ENCODE peak calls at places on chromosomes 2 and 18, in six cellular contexts. Q, F, N, S, O and L are unnamed samples.
A peak's percentile ranks its signal among the peaks of the same experiment; 100 is the strongest.

GRCh38 chr2:46984642-46985476 is 69.3 kb upstream of the MCFD2 start:
- DNase-seq in Q (no peak), F (peak; percentile 72), N (no peak), S (no peak), O (peak; percentile 31), L (no peak)

GRCh38 chr2:36672199-36672598 is 24.3 kb upstream of the VIT start:
- DNase-seq in Q (no peak), F (peak; percentile 26), N (no peak), S (no peak), O (no peak), L (no peak)

GRCh38 chr18:46051731-46052461 is 20.2 kb downstream of the PSTPIP2 start:
- DNase-seq in Q (no peak), F (no peak), N (no peak), S (no peak), O (no peak), L (no peak)

GRCh38 chr18:36535202-36535935 is 237.9 kb downstream of the FHOD3 start:
- DNase-seq in Q (no peak), F (no peak), N (no peak), S (no peak), O (no peak), L (no peak)

GRCh38 chr2:10057231-10058107 is 14.1 kb downstream of the KLF11 start:
- DNase-seq in Q (peak; percentile 26), F (no peak), N (peak; percentile 98), S (no peak), O (no peak), L (peak; percentile 98)

GRCh38 chr2:203432811-203433210 is 102.3 kb downstream of the RAPH1 start:
- DNase-seq in Q (no peak), F (peak; percentile 74), N (no peak), S (no peak), O (no peak), L (no peak)

GRCh38 chr2:152336103-152336853 is 1.3 kb downstream of the FMNL2 start:
- DNase-seq in Q (peak; percentile 19), F (no peak), N (peak; percentile 80), S (no peak), O (peak; percentile 46), L (peak; percentile 70)

GRCh38 chr2:201344663-201345366 is 12.3 kb downstream of the FLACC1 start:
- DNase-seq in Q (no peak), F (peak; percentile 61), N (peak; percentile 65), S (no peak), O (no peak), L (peak; percentile 56)

GRCh38 chr2:241304039-241304670 is 11.3 kb downstream of the HDLBP start:
- DNase-seq in Q (no peak), F (no peak), N (no peak), S (no peak), O (no peak), L (no peak)

GRCh38 chr2:68832161-68832869 is 38.9 kb downstream of the BMP10 start:
- DNase-seq in Q (no peak), F (peak; percentile 46), N (no peak), S (peak; percentile 5), O (peak; percentile 43), L (no peak)

GRCh38 chr18:29874519-29875098 is 1167.9 kb downstream of the DSC3 start:
- DNase-seq in Q (peak; percentile 23), F (peak; percentile 5), N (peak; percentile 71), S (no peak), O (no peak), L (peak; percentile 8)

GRCh38 chr2:73913414-73914054 is 13.1 kb upstream of the DGUOK start:
- DNase-seq in Q (no peak), F (no peak), N (peak; percentile 15), S (no peak), O (no peak), L (no peak)